ENCODE peak calls at places on chromosomes 12 and 14, in seven cellular contexts. One of them, this sample, is unnamed. For H3K4me1, the result is how much of the 10 kb centered on the place peaks cover.

GRCh38 chr14:28774764-28775738 is 8.5 kb downstream of the FOXG1 start:
- DNase-seq in OCI-LY7: no peak
- DNase-seq in CD4-positive, CD25-positive, alpha-beta regulatory T cell: no peak
- DNase-seq in endothelial cell of umbilical vein: no peak
- DNase-seq in mesendoderm: no peak
- DNase-seq in breast epithelium: no peak
- DNase-seq in left lung: no peak
- DNase-seq in this sample: no peak

GRCh38 chr12:108833757-108834472 is 23.5 kb downstream of the SSH1 start:
- DNase-seq in OCI-LY7: no peak
- DNase-seq in CD4-positive, CD25-positive, alpha-beta regulatory T cell: no peak
- DNase-seq in endothelial cell of umbilical vein: no peak
- DNase-seq in mesendoderm: no peak
- DNase-seq in breast epithelium: no peak
- DNase-seq in left lung: no peak
- DNase-seq in this sample: no peak

GRCh38 chr12:51814311-51815088 is 34.0 kb downstream of the FIGNL2 start:
- DNase-seq in OCI-LY7: no peak
- DNase-seq in CD4-positive, CD25-positive, alpha-beta regulatory T cell: peak
- DNase-seq in endothelial cell of umbilical vein: peak
- DNase-seq in mesendoderm: peak
- DNase-seq in breast epithelium: peak
- DNase-seq in left lung: peak
- DNase-seq in this sample: peak

GRCh38 chr12:53224897-53225634 is 6.9 kb downstream of the RARG start:
- DNase-seq in OCI-LY7: no peak
- DNase-seq in CD4-positive, CD25-positive, alpha-beta regulatory T cell: no peak
- DNase-seq in endothelial cell of umbilical vein: no peak
- DNase-seq in mesendoderm: no peak
- DNase-seq in breast epithelium: no peak
- DNase-seq in left lung: no peak
- DNase-seq in this sample: peak

GRCh38 chr12:124605150-124605549 is 37.7 kb upstream of the NCOR2 start:
- DNase-seq in OCI-LY7: no peak
- DNase-seq in CD4-positive, CD25-positive, alpha-beta regulatory T cell: no peak
- DNase-seq in endothelial cell of umbilical vein: no peak
- DNase-seq in mesendoderm: peak
- DNase-seq in breast epithelium: no peak
- DNase-seq in left lung: no peak
- DNase-seq in this sample: no peak

GRCh38 chr12:24860546-24860945 is 88.4 kb downstream of the BCAT1 start:
- DNase-seq in OCI-LY7: no peak
- DNase-seq in CD4-positive, CD25-positive, alpha-beta regulatory T cell: no peak
- DNase-seq in endothelial cell of umbilical vein: no peak
- DNase-seq in mesendoderm: no peak
- DNase-seq in breast epithelium: no peak
- DNase-seq in left lung: no peak
- DNase-seq in this sample: no peak

GRCh38 chr12:125276567-125276966 is 211.3 kb downstream of the AACS start:
- DNase-seq in OCI-LY7: no peak
- DNase-seq in CD4-positive, CD25-positive, alpha-beta regulatory T cell: no peak
- DNase-seq in endothelial cell of umbilical vein: no peak
- DNase-seq in mesendoderm: no peak
- DNase-seq in breast epithelium: no peak
- DNase-seq in left lung: no peak
- DNase-seq in this sample: no peak

GRCh38 chr14:91269076-91269991 is 24.8 kb upstream of the GPR68 start:
- DNase-seq in OCI-LY7: no peak
- DNase-seq in CD4-positive, CD25-positive, alpha-beta regulatory T cell: no peak
- DNase-seq in endothelial cell of umbilical vein: no peak
- DNase-seq in mesendoderm: no peak
- DNase-seq in breast epithelium: no peak
- DNase-seq in left lung: no peak
- DNase-seq in this sample: no peak

GRCh38 chr12:83954939-83955601 is 957.5 kb downstream of the SLC6A15 start:
- DNase-seq in OCI-LY7: no peak
- DNase-seq in CD4-positive, CD25-positive, alpha-beta regulatory T cell: no peak
- DNase-seq in endothelial cell of umbilical vein: no peak
- DNase-seq in mesendoderm: peak
- DNase-seq in breast epithelium: no peak
- DNase-seq in left lung: no peak
- DNase-seq in this sample: no peak

GRCh38 chr12:95802482-95803264 is 12.1 kb upstream of the NTN4 start:
- DNase-seq in OCI-LY7: no peak
- DNase-seq in CD4-positive, CD25-positive, alpha-beta regulatory T cell: no peak
- DNase-seq in endothelial cell of umbilical vein: peak
- DNase-seq in mesendoderm: peak
- DNase-seq in breast epithelium: no peak
- DNase-seq in left lung: no peak
- DNase-seq in this sample: no peak

GRCh38 chr12:132364348-132364902 is 35.0 kb upstream of the GALNT9 start:
- DNase-seq in OCI-LY7: no peak
- DNase-seq in CD4-positive, CD25-positive, alpha-beta regulatory T cell: no peak
- DNase-seq in endothelial cell of umbilical vein: no peak
- DNase-seq in mesendoderm: no peak
- DNase-seq in breast epithelium: no peak
- DNase-seq in left lung: peak
- DNase-seq in this sample: no peak

GRCh38 chr12:66663605-66664004 is 15.3 kb downstream of the GRIP1 start:
- DNase-seq in OCI-LY7: no peak
- DNase-seq in CD4-positive, CD25-positive, alpha-beta regulatory T cell: no peak
- DNase-seq in endothelial cell of umbilical vein: no peak
- DNase-seq in mesendoderm: no peak
- DNase-seq in breast epithelium: no peak
- DNase-seq in left lung: no peak
- DNase-seq in this sample: no peak

GRCh38 chr12:40188558-40189320 is 36.1 kb upstream of the LRRK2 start:
- DNase-seq in OCI-LY7: peak
- DNase-seq in CD4-positive, CD25-positive, alpha-beta regulatory T cell: no peak
- DNase-seq in endothelial cell of umbilical vein: no peak
- DNase-seq in mesendoderm: no peak
- DNase-seq in breast epithelium: no peak
- DNase-seq in left lung: no peak
- DNase-seq in this sample: no peak

GRCh38 chr14:32998433-32998832 is 59.8 kb downstream of the NPAS3 start:
- DNase-seq in OCI-LY7: no peak
- DNase-seq in CD4-positive, CD25-positive, alpha-beta regulatory T cell: no peak
- DNase-seq in endothelial cell of umbilical vein: peak
- DNase-seq in mesendoderm: peak
- DNase-seq in breast epithelium: no peak
- DNase-seq in left lung: no peak
- DNase-seq in this sample: no peak

GRCh38 chr14:45112886-45113772 is 21.2 kb downstream of the FKBP3 start:
- DNase-seq in OCI-LY7: no peak
- DNase-seq in CD4-positive, CD25-positive, alpha-beta regulatory T cell: peak
- DNase-seq in endothelial cell of umbilical vein: peak
- DNase-seq in mesendoderm: no peak
- DNase-seq in breast epithelium: no peak
- DNase-seq in left lung: no peak
- DNase-seq in this sample: no peak

GRCh38 chr14:77301103-77301502 is 19.6 kb downstream of the POMT2 start:
- DNase-seq in OCI-LY7: peak
- DNase-seq in CD4-positive, CD25-positive, alpha-beta regulatory T cell: peak
- DNase-seq in endothelial cell of umbilical vein: peak
- DNase-seq in mesendoderm: peak
- DNase-seq in breast epithelium: peak
- DNase-seq in left lung: no peak
- DNase-seq in this sample: peak

GRCh38 chr12:112822056-112822455 is 30.5 kb downstream of the RPH3A start:
- DNase-seq in OCI-LY7: no peak
- DNase-seq in CD4-positive, CD25-positive, alpha-beta regulatory T cell: no peak
- DNase-seq in endothelial cell of umbilical vein: no peak
- DNase-seq in mesendoderm: no peak
- DNase-seq in breast epithelium: no peak
- DNase-seq in left lung: no peak
- DNase-seq in this sample: no peak

GRCh38 chr12:112826011-112826410 is 34.5 kb downstream of the RPH3A start:
- DNase-seq in OCI-LY7: no peak
- DNase-seq in CD4-positive, CD25-positive, alpha-beta regulatory T cell: no peak
- DNase-seq in endothelial cell of umbilical vein: no peak
- DNase-seq in mesendoderm: no peak
- DNase-seq in breast epithelium: no peak
- DNase-seq in left lung: no peak
- DNase-seq in this sample: no peak

GRCh38 chr12:112824701-112825100 is 33.2 kb downstream of the RPH3A start:
- DNase-seq in OCI-LY7: no peak
- DNase-seq in CD4-positive, CD25-positive, alpha-beta regulatory T cell: no peak
- DNase-seq in endothelial cell of umbilical vein: no peak
- DNase-seq in mesendoderm: peak
- DNase-seq in breast epithelium: no peak
- DNase-seq in left lung: no peak
- DNase-seq in this sample: no peak

GRCh38 chr12:112824166-112824565 is 32.6 kb downstream of the RPH3A start:
- DNase-seq in OCI-LY7: no peak
- DNase-seq in CD4-positive, CD25-positive, alpha-beta regulatory T cell: no peak
- DNase-seq in endothelial cell of umbilical vein: no peak
- DNase-seq in mesendoderm: no peak
- DNase-seq in breast epithelium: no peak
- DNase-seq in left lung: no peak
- DNase-seq in this sample: no peak

GRCh38 chr12:112823582-112824149 is 32.1 kb downstream of the RPH3A start:
- DNase-seq in OCI-LY7: no peak
- DNase-seq in CD4-positive, CD25-positive, alpha-beta regulatory T cell: no peak
- DNase-seq in endothelial cell of umbilical vein: no peak
- DNase-seq in mesendoderm: peak
- DNase-seq in breast epithelium: no peak
- DNase-seq in left lung: no peak
- DNase-seq in this sample: no peak
- H3K4me1 ChIP-seq in OCI-LY7: under half
- H3K4me1 ChIP-seq in CD4-positive, CD25-positive, alpha-beta regulatory T cell: under half
- H3K4me1 ChIP-seq in endothelial cell of umbilical vein: under half
- H3K4me1 ChIP-seq in mesendoderm: under half
- H3K4me1 ChIP-seq in breast epithelium: under half
- H3K4me1 ChIP-seq in left lung: under half
- H3K4me1 ChIP-seq in this sample: under half

DNA sequence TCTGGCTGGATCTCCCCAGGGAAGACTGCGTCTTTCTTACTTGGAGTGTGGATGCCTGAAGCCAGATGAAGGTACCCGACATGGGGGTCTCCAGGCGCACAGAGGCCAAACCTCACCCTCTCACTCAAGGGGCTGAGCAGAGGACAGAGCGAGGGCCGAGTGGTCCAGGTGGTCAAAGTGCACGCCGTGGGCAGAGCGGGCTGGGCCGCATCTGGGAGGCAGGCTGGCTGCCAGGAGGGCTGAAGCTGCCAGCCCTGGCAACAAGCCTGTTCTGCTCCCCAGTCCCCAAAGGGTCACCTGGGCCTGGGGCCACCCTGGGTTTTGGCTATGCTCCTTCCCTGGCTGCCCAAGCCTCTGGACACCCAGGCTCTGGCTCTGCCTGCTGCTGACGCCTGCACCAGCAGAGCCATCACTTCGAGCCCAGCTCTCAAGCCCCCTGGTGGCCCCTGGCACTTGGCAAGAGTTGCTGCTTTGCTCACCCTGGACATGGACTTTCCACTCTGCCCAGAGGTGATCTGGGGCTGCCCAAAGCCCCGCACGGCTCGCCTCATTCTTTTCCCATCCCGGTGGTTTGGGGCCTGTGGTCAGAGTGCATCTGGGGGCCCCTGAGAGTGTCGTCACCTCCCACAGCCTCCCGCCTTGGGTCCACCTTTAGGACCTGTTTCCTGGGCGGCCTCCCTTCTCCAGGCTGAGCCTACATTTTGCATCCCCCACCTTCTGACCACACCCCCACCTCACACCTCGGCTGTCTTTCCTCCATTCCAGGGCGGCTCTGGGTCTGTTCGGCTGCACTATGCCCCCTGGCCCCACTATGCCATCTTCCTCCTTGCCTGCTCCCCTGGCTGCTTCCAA is 2.8 kb downstream of the ADSS1 start:
- DNase-seq in OCI-LY7: no peak
- DNase-seq in CD4-positive, CD25-positive, alpha-beta regulatory T cell: no peak
- DNase-seq in endothelial cell of umbilical vein: no peak
- DNase-seq in mesendoderm: peak
- DNase-seq in breast epithelium: no peak
- DNase-seq in left lung: no peak
- DNase-seq in this sample: no peak
- H3K27ac ChIP-seq in OCI-LY7: no peak
- H3K27ac ChIP-seq in CD4-positive, CD25-positive, alpha-beta regulatory T cell: no peak
- H3K27ac ChIP-seq in endothelial cell of umbilical vein: no peak
- H3K27ac ChIP-seq in mesendoderm: no peak
- H3K27ac ChIP-seq in breast epithelium: no peak
- H3K27ac ChIP-seq in left lung: no peak
- H3K27ac ChIP-seq in this sample: no peak

GRCh38 chr14:88552859-88553258 is 1.9 kb downstream of the PTPN21 start:
- DNase-seq in OCI-LY7: no peak
- DNase-seq in CD4-positive, CD25-positive, alpha-beta regulatory T cell: no peak
- DNase-seq in endothelial cell of umbilical vein: no peak
- DNase-seq in mesendoderm: no peak
- DNase-seq in breast epithelium: no peak
- DNase-seq in left lung: no peak
- DNase-seq in this sample: no peak
- H3K4me1 ChIP-seq in OCI-LY7: under half
- H3K4me1 ChIP-seq in CD4-positive, CD25-positive, alpha-beta regulatory T cell: under half
- H3K4me1 ChIP-seq in endothelial cell of umbilical vein: under half
- H3K4me1 ChIP-seq in mesendoderm: under half
- H3K4me1 ChIP-seq in breast epithelium: under half
- H3K4me1 ChIP-seq in left lung: under half
- H3K4me1 ChIP-seq in this sample: under half

GRCh38 chr12:101855364-101855884 is 22.0 kb upstream of the DRAM1 start:
- DNase-seq in OCI-LY7: no peak
- DNase-seq in CD4-positive, CD25-positive, alpha-beta regulatory T cell: no peak
- DNase-seq in endothelial cell of umbilical vein: peak
- DNase-seq in mesendoderm: no peak
- DNase-seq in breast epithelium: no peak
- DNase-seq in left lung: no peak
- DNase-seq in this sample: no peak

GRCh38 chr12:101854747-101855146 is 22.6 kb upstream of the DRAM1 start:
- DNase-seq in OCI-LY7: peak
- DNase-seq in CD4-positive, CD25-positive, alpha-beta regulatory T cell: peak
- DNase-seq in endothelial cell of umbilical vein: no peak
- DNase-seq in mesendoderm: no peak
- DNase-seq in breast epithelium: no peak
- DNase-seq in left lung: no peak
- DNase-seq in this sample: no peak

GRCh38 chr12:101856030-101856429 is 21.4 kb upstream of the DRAM1 start:
- DNase-seq in OCI-LY7: no peak
- DNase-seq in CD4-positive, CD25-positive, alpha-beta regulatory T cell: no peak
- DNase-seq in endothelial cell of umbilical vein: no peak
- DNase-seq in mesendoderm: no peak
- DNase-seq in breast epithelium: no peak
- DNase-seq in left lung: no peak
- DNase-seq in this sample: no peak

GRCh38 chr12:101859664-101860607 is 17.4 kb upstream of the DRAM1 start:
- DNase-seq in OCI-LY7: no peak
- DNase-seq in CD4-positive, CD25-positive, alpha-beta regulatory T cell: no peak
- DNase-seq in endothelial cell of umbilical vein: no peak
- DNase-seq in mesendoderm: no peak
- DNase-seq in breast epithelium: no peak
- DNase-seq in left lung: no peak
- DNase-seq in this sample: no peak

DNA sequence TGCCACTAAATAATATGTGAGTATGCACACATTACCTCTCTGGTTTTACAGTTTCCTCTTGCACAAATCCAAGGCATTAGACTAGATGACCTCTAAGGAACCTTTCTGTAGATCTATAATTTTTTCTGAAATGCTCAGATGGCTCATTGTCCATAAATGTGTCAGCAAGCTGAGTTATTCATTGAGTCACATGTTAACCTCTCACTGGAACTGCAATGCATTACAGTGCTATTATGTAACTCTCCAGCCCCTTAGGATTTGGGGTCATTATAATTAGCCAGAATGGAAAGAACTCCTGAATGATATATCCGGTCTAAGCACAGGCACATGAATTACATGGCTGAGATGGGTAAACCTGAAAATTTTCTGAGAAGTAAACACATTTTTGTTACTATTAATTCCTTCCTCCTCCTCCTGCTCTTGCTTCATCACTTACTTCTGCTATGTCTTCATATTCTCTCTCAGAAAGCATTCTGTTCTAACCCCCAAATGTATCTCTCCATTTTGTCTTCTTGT is 20.3 kb upstream of the DRAM1 start:
- DNase-seq in OCI-LY7: no peak
- DNase-seq in CD4-positive, CD25-positive, alpha-beta regulatory T cell: no peak
- DNase-seq in endothelial cell of umbilical vein: peak
- DNase-seq in mesendoderm: no peak
- DNase-seq in breast epithelium: no peak
- DNase-seq in left lung: no peak
- DNase-seq in this sample: no peak
- H3K27ac ChIP-seq in OCI-LY7: no peak
- H3K27ac ChIP-seq in CD4-positive, CD25-positive, alpha-beta regulatory T cell: no peak
- H3K27ac ChIP-seq in endothelial cell of umbilical vein: no peak
- H3K27ac ChIP-seq in mesendoderm: no peak
- H3K27ac ChIP-seq in breast epithelium: no peak
- H3K27ac ChIP-seq in left lung: no peak
- H3K27ac ChIP-seq in this sample: no peak

This sample was measured in aorta.